ENCODE peak calls at places on chromosomes 6 and 20, in five cellular contexts. X is spleen, N is astrocyte of the spinal cord, E is fibroblast of the aortic adventitia, B is mesothelial cell of epicardium. Z is an unnamed sample.

GRCh38 chr6:64046746-64047208 is 411.2 kb downstream of the PHF3 start:
- DNase-seq in X (no peak), N (no peak), E (no peak), B (no peak), Z (no peak)

GRCh38 chr6:121510568-121511177 is 75.2 kb downstream of the GJA1 start:
- DNase-seq in X (no peak), N (peak; percentile 40), E (no peak), B (no peak), Z (no peak)

GRCh38 chr6:123804771-123805540 is 1.3 kb downstream of the NKAIN2 start:
- DNase-seq in X (no peak), N (no peak), E (no peak), B (no peak), Z (no peak)

GRCh38 chr20:54140486-54140885 is 33.3 kb downstream of the CYP24A1 start:
- DNase-seq in X (no peak), N (no peak), E (no peak), B (no peak), Z (no peak)

GRCh38 chr20:64102647-64103354 is 4.6 kb downstream of the NPBWR2 start:
- DNase-seq in X (peak; percentile 76), N (no peak), E (no peak), B (no peak), Z (peak; percentile 18)

GRCh38 chr20:59231124-59231804 is 67.6 kb downstream of the ZNF831 start:
- DNase-seq in X (no peak), N (no peak), E (no peak), B (no peak), Z (no peak)

GRCh38 chr6:6810727-6811126 is 222.2 kb downstream of the LY86 start:
- DNase-seq in X (no peak), N (no peak), E (no peak), B (no peak), Z (no peak)

GRCh38 chr6:28980797-28981390 is 24.2 kb downstream of the ZNF311 start:
- DNase-seq in X (peak; percentile 76), N (peak; percentile 89), E (peak; percentile 67), B (no peak), Z (no peak)

GRCh38 chr6:41467627-41468404 is 78.4 kb upstream of the FOXP4 start:
- DNase-seq in X (no peak), N (no peak), E (no peak), B (no peak), Z (no peak)

GRCh38 chr6:149234051-149234962 is 83.2 kb upstream of the TAB2 start:
- DNase-seq in X (no peak), N (peak; percentile 73), E (peak; percentile 79), B (no peak), Z (no peak)

GRCh38 chr6:139337830-139338229 is 36.6 kb downstream of the CITED2 start:
- DNase-seq in X (no peak), N (no peak), E (no peak), B (no peak), Z (no peak)

GRCh38 chr6:139334791-139335446 is 39.5 kb downstream of the CITED2 start:
- DNase-seq in X (no peak), N (peak; percentile 92), E (peak; percentile 98), B (no peak), Z (no peak)

GRCh38 chr6:139336994-139337393 is 37.5 kb downstream of the CITED2 start:
- DNase-seq in X (no peak), N (no peak), E (no peak), B (no peak), Z (no peak)

GRCh38 chr6:139335447-139336210 is 38.8 kb downstream of the CITED2 start:
- DNase-seq in X (no peak), N (no peak), E (peak; percentile 23), B (no peak), Z (no peak)

DNA sequence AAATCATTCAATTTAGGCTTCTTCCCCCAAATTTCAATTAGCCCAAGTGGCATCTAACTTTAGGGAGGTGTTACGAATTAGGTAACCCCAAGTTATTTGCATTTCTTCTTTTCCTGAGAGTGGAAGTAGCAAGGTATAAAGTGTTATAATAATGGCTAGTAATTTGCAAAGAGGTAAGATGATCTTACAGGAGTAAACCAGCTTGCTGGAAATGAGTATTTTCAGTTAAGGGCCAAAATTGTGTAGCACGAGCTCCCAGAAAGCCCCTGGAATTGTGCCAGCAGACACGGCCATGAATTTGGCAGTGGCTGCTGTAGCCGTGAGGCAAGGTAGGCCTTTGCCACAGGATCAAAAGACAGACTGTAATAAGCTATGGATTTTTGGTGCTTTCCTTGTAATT is 38.0 kb downstream of the CITED2 start:
- DNase-seq in X (no peak), N (peak; percentile 47), E (peak; percentile 82), B (no peak), Z (no peak)
- TF ChIP-seq CTCF in X (no peak), N (no peak), E (no peak), B (no peak), Z (no peak)

GRCh38 chr6:106997392-106998257 is 23.1 kb upstream of the CD24 start:
- DNase-seq in X (peak; percentile 84), N (peak; percentile 52), E (peak; percentile 62), B (peak; percentile 34), Z (peak; percentile 34)
- TF ChIP-seq CTCF in X (peak; percentile 75), N (peak; percentile 92), E (peak; percentile 84), B (peak; percentile 76), Z (peak; percentile 31)

DNA sequence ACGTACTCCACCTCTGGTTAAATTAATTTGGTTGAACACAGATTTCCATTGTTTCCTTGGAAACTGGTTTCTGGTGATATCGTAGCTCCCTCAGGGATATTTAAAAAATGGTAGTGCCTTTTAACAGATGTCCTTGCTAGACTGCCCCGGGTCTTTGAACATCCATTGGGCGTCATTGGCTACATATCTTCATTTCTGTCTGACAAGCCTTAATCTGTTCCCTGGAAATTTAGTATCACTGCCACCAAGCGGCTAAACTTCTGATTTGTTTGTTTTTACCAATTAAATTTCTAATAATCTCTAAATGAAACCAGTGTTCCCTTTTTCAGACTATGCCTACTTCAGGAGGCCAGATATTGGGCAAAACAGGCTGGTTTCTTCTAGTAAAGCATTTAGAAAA is 249.3 kb downstream of the ZFAND3 start:
- DNase-seq in X (no peak), N (no peak), E (no peak), B (no peak), Z (no peak)
- TF ChIP-seq CTCF in X (no peak), N (no peak), E (no peak), B (no peak), Z (no peak)

GRCh38 chr6:32128751-32129296 is 778 bp upstream of the ATF6B start:
- DNase-seq in X (peak; percentile 81), N (no peak), E (no peak), B (no peak), Z (no peak)

GRCh38 chr6:32131439-32131948 is 1.4 kb upstream of the FKBPL start:
- DNase-seq in X (no peak), N (no peak), E (no peak), B (no peak), Z (no peak)

GRCh38 chr6:32129297-32130088 is 595 bp downstream of the FKBPL start:
- DNase-seq in X (no peak), N (no peak), E (no peak), B (no peak), Z (no peak)

GRCh38 chr6:32133786-32134185 is 3.7 kb upstream of the FKBPL start:
- DNase-seq in X (no peak), N (no peak), E (peak; percentile 45), B (no peak), Z (no peak)

GRCh38 chr6:32132110-32132509 is 2.0 kb upstream of the FKBPL start:
- DNase-seq in X (no peak), N (no peak), E (no peak), B (no peak), Z (no peak)
- TF ChIP-seq CTCF in X (no peak), N (no peak), E (no peak), B (no peak), Z (no peak)

Z was measured in activated B cell treated with CpG ODN at 0.5 μM for 24 hours.